ENCODE peak calls at places on chromosomes 7 and 10, in four cellular contexts. One of them, this sample, is unnamed.

GRCh38 chr7:26197153-26198115 is 3.1 kb downstream of the HNRNPA2B1 start:
- DNase-seq in HL-60: no peak
- DNase-seq in tibial nerve: no peak
- DNase-seq in thyroid gland: no peak
- DNase-seq in this sample: no peak

GRCh38 chr7:117273325-117274292 is 49.2 kb downstream of the WNT2 start:
- DNase-seq in HL-60: no peak
- DNase-seq in tibial nerve: no peak
- DNase-seq in thyroid gland: peak; percentile 30
- DNase-seq in this sample: peak; percentile 76

GRCh38 chr7:74503061-74503460 is 49.4 kb downstream of the GTF2IRD1 start:
- DNase-seq in HL-60: no peak
- DNase-seq in tibial nerve: no peak
- DNase-seq in thyroid gland: no peak
- DNase-seq in this sample: no peak

GRCh38 chr10:1190791-1191490 is 134.8 kb downstream of the WDR37 start:
- DNase-seq in HL-60: no peak
- DNase-seq in tibial nerve: no peak
- DNase-seq in thyroid gland: no peak
- DNase-seq in this sample: no peak

GRCh38 chr7:143013473-143013872 is 13.5 kb downstream of the OR9A2 start:
- DNase-seq in HL-60: no peak
- DNase-seq in tibial nerve: no peak
- DNase-seq in thyroid gland: peak; percentile 23
- DNase-seq in this sample: no peak

GRCh38 chr7:22281481-22281880 is 75.5 kb downstream of the RAPGEF5 start:
- DNase-seq in HL-60: no peak
- DNase-seq in tibial nerve: no peak
- DNase-seq in thyroid gland: no peak
- DNase-seq in this sample: no peak

GRCh38 chr10:43965033-43965917 is 316.6 kb upstream of the ZNF32 start:
- DNase-seq in HL-60: no peak
- DNase-seq in tibial nerve: peak; percentile 24
- DNase-seq in thyroid gland: no peak
- DNase-seq in this sample: no peak

GRCh38 chr10:101614957-101615759 is 27.0 kb downstream of the DPCD start:
- DNase-seq in HL-60: no peak
- DNase-seq in tibial nerve: no peak
- DNase-seq in thyroid gland: no peak
- DNase-seq in this sample: no peak

GRCh38 chr7:24972991-24973390 is 7.0 kb downstream of the OSBPL3 start:
- DNase-seq in HL-60: no peak
- DNase-seq in tibial nerve: no peak
- DNase-seq in thyroid gland: no peak
- DNase-seq in this sample: no peak

GRCh38 chr7:18474944-18475343 is 20.6 kb upstream of the HDAC9 start:
- DNase-seq in HL-60: no peak
- DNase-seq in tibial nerve: no peak
- DNase-seq in thyroid gland: no peak
- DNase-seq in this sample: no peak

GRCh38 chr7:90677742-90678439 is 81.8 kb downstream of the CDK14 start:
- DNase-seq in HL-60: no peak
- DNase-seq in tibial nerve: no peak
- DNase-seq in thyroid gland: no peak
- DNase-seq in this sample: no peak

GRCh38 chr7:99459087-99459486 is 6.9 kb downstream of the ATP5MF start:
- DNase-seq in HL-60: no peak
- DNase-seq in tibial nerve: no peak
- DNase-seq in thyroid gland: no peak
- DNase-seq in this sample: no peak

GRCh38 chr7:8637322-8637721 is 203.9 kb downstream of the NXPH1 start:
- DNase-seq in HL-60: no peak
- DNase-seq in tibial nerve: no peak
- DNase-seq in thyroid gland: no peak
- DNase-seq in this sample: no peak

GRCh38 chr7:140517546-140518369 is 38.5 kb upstream of the MKRN1 start:
- DNase-seq in HL-60: peak; percentile 42
- DNase-seq in tibial nerve: peak; percentile 92
- DNase-seq in thyroid gland: peak; percentile 86
- DNase-seq in this sample: peak; percentile 91

GRCh38 chr7:80060218-80060806 is 74.3 kb upstream of the GNAI1 start:
- DNase-seq in HL-60: no peak
- DNase-seq in tibial nerve: no peak
- DNase-seq in thyroid gland: no peak
- DNase-seq in this sample: no peak

GRCh38 chr10:123222832-123223231 is 68.6 kb downstream of the BUB3 start:
- DNase-seq in HL-60: no peak
- DNase-seq in tibial nerve: no peak
- DNase-seq in thyroid gland: no peak
- DNase-seq in this sample: no peak

GRCh38 chr7:142454862-142455261 is 197.0 kb upstream of the PRSS58 start:
- DNase-seq in HL-60: no peak
- DNase-seq in tibial nerve: no peak
- DNase-seq in thyroid gland: no peak
- DNase-seq in this sample: no peak

GRCh38 chr10:34147641-34148040 is 667.5 kb downstream of the PARD3 start:
- DNase-seq in HL-60: no peak
- DNase-seq in tibial nerve: no peak
- DNase-seq in thyroid gland: no peak
- DNase-seq in this sample: no peak

GRCh38 chr10:11794566-11794965 is 28.6 kb upstream of the PROSER2 start:
- DNase-seq in HL-60: no peak
- DNase-seq in tibial nerve: no peak
- DNase-seq in thyroid gland: no peak
- DNase-seq in this sample: no peak

GRCh38 chr10:120977892-120978291 is 126.7 kb downstream of the WDR11 start:
- DNase-seq in HL-60: no peak
- DNase-seq in tibial nerve: no peak
- DNase-seq in thyroid gland: no peak
- DNase-seq in this sample: no peak

GRCh38 chr7:107945332-107945731 is 54.3 kb downstream of the DLD start:
- DNase-seq in HL-60: no peak
- DNase-seq in tibial nerve: no peak
- DNase-seq in thyroid gland: no peak
- DNase-seq in this sample: no peak

GRCh38 chr10:93073539-93074136 is at the start of gene CYP26A1:
- DNase-seq in HL-60: no peak
- DNase-seq in tibial nerve: no peak
- DNase-seq in thyroid gland: no peak
- DNase-seq in this sample: no peak

GRCh38 chr10:42951486-42952251 is 125.2 kb upstream of the RET start:
- DNase-seq in HL-60: no peak
- DNase-seq in tibial nerve: no peak
- DNase-seq in thyroid gland: peak; percentile 49
- DNase-seq in this sample: no peak

GRCh38 chr10:9299966-9300365 is 1245.5 kb downstream of the GATA3 start:
- DNase-seq in HL-60: no peak
- DNase-seq in tibial nerve: no peak
- DNase-seq in thyroid gland: no peak
- DNase-seq in this sample: no peak

GRCh38 chr10:80515511-80515910 is 22.2 kb upstream of the SH2D4B start:
- DNase-seq in HL-60: no peak
- DNase-seq in tibial nerve: no peak
- DNase-seq in thyroid gland: no peak
- DNase-seq in this sample: no peak

DNA sequence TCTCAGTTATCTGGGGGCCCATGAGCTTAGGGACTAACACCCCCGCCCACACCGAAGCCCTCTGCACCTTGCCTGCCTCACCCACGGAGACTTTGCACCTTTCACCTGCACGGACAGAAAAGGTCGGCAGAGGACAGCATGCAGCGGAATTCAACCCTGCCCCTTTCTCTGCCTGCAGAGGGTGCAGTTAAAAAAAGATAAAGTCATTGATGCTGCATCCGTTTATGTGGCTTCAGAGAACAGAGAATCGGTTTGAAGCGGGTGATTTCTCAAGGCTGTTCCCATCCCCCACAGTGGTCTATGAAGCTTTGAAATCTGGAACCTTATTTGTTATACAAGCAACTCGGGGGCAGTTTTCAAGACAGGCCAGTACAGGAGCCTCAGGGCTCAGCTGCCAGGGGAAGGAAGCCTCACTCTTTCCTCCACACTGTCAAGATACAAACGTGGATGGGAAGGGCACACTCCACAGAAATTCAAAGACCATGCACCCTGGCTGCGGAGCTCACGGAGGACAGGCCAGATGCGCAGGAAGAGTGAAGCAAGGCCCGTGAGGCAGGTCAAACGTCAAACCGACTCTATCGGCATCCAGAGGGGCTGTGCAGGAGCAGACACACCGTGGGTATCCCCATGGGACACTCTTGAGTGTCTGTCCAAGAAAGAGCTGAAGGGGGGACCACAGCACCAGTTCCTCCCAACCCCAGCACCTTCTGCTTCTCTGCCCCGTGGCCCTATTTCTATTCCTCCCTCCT is 66.3 kb downstream of the INSIG1 start:
- DNase-seq in HL-60: no peak
- DNase-seq in tibial nerve: no peak
- DNase-seq in thyroid gland: no peak
- DNase-seq in this sample: no peak
- H3K27me3 ChIP-seq in HL-60: no peaks in the 10 kb centered on the region
- H3K27me3 ChIP-seq in tibial nerve: peaks cover 68% of the 10 kb centered on the region
- H3K27me3 ChIP-seq in thyroid gland: no peaks in the 10 kb centered on the region
- H3K27me3 ChIP-seq in this sample: peaks cover 10% of the 10 kb centered on the region

DNA sequence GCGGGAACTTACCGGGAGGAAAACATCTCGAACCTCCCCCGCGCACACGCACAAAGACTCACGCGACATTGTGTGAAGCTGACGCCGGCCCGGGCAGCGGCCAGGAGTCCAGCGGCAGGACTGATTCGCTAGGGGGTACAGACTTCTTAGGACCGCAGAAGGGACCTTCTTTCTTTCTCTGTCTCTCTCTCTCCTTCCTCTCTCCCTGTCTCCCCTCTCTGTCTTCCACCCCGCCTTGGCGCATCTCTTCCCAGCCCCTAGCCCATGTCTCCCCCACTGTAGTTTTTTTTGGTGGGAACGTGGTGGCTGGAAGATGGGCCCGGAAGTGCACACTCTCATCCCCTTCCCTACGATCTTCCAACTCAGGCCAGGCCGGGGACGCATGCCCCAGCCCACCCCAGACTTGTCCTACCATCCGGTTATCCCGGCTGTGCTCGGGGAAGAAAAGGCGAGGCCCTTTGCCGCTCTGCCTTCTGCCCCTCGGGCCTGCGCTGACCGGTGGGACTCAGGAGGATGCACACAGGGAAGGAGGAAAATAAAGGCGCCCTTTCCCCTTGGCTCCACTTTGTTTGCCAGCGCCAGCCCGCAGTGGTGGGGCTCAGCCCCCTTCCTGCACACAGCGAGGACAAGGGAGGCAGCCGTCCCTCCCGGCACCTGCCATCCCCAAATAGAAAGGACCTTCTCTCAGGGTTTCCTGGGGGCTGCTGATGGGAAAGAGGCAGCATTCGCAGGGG is 1.4 kb downstream of the EN2 start:
- DNase-seq in HL-60: no peak
- DNase-seq in tibial nerve: no peak
- DNase-seq in thyroid gland: no peak
- DNase-seq in this sample: no peak
- H3K27me3 ChIP-seq in HL-60: peaks cover 84% of the 10 kb centered on the region
- H3K27me3 ChIP-seq in tibial nerve: peaks cover 92% of the 10 kb centered on the region
- H3K27me3 ChIP-seq in thyroid gland: peaks cover 74% of the 10 kb centered on the region
- H3K27me3 ChIP-seq in this sample: peaks cover 72% of the 10 kb centered on the region

DNA sequence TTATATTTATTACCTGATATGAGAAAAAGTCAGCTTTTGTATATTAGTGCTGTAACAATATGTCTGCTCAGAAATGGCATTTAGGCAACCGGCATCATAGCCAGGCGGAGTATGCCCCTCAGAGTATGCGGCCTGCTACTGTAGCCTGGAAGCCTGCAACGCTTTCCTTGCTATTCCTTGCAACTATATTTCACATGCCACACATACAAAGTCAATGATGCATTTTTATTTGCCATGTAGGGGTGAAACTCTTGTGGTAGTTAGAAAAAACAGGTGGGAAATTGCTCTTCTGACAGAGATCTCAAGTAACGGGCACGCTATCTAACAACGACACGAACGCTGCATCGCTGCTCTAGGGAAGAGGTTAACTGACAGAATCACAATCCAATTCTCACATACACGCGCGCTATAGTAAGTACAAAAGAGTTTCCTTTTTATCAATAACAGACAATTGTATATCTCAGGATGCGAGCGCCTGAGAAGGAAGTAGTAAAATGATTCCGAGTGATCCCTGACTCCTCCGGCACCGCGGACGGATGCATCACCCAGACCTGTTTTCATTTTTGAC is 5.9 kb downstream of the EBF3 start:
- DNase-seq in HL-60: no peak
- DNase-seq in tibial nerve: no peak
- DNase-seq in thyroid gland: no peak
- DNase-seq in this sample: no peak
- H3K27me3 ChIP-seq in HL-60: peaks cover 15% of the 10 kb centered on the region
- H3K27me3 ChIP-seq in tibial nerve: peaks cover 86% of the 10 kb centered on the region
- H3K27me3 ChIP-seq in thyroid gland: peaks cover 37% of the 10 kb centered on the region
- H3K27me3 ChIP-seq in this sample: peaks cover 41% of the 10 kb centered on the region

GRCh38 chr7:72335561-72336381 is 76.4 kb downstream of the CALN1 start:
- DNase-seq in HL-60: no peak
- DNase-seq in tibial nerve: no peak
- DNase-seq in thyroid gland: no peak
- DNase-seq in this sample: no peak

GRCh38 chr7:72336382-72336886 is 75.7 kb downstream of the CALN1 start:
- DNase-seq in HL-60: no peak
- DNase-seq in tibial nerve: no peak
- DNase-seq in thyroid gland: no peak
- DNase-seq in this sample: no peak

GRCh38 chr7:72337822-72338167 is 74.3 kb downstream of the CALN1 start:
- DNase-seq in HL-60: no peak
- DNase-seq in tibial nerve: no peak
- DNase-seq in thyroid gland: no peak
- DNase-seq in this sample: no peak

GRCh38 chr7:72334733-72335132 is 77.4 kb downstream of the CALN1 start:
- DNase-seq in HL-60: no peak
- DNase-seq in tibial nerve: no peak
- DNase-seq in thyroid gland: no peak
- DNase-seq in this sample: no peak

DNA sequence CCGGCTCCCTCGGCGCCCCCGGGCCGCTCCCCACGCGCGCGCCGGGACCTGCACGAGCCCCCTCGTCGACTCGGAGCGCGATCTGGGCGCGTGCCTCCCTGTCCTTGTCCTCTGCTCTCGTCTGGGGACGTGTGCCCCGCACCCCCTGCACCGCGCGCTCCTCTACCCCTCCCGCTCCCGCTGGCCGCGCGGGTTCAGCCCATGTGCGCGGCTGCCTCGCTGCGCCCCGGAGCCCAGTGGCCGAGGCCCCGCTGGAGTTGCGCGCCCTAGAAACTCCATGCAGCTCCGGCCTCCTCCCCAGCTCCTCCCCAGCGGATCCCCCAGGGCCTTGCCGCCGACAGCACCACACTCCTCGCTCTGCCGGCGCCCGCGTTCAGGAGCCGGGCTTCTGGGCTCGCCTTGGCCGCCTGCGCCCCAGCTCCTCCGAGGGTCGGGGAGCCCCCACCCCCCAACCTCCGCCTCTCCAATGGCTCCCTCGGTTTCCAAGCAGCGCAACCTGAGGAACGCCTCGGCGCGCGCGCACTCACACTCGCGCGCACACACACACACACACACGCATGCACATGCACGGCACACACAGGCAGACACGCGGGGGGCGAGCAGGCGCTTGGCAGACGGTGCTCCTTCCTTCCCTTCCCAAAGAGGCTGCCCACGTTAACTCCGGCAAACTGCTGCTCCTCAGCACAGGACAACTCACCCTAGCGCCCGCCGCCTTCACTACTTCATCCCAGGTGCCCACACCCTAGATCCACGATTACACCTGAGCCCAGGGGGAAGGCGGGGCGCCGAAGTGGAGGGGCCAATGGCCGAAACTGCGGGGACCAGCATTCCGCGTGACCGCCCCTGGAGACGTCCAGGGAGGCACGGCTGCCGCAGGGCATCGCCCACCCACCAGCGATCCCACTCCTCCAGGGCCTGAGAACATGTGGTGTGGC is 75.0 kb downstream of the CALN1 start:
- DNase-seq in HL-60: no peak
- DNase-seq in tibial nerve: no peak
- DNase-seq in thyroid gland: no peak
- DNase-seq in this sample: no peak
- H3K27me3 ChIP-seq in HL-60: peaks cover 25% of the 10 kb centered on the region
- H3K27me3 ChIP-seq in tibial nerve: peaks cover 29% of the 10 kb centered on the region
- H3K27me3 ChIP-seq in thyroid gland: no peaks in the 10 kb centered on the region
- H3K27me3 ChIP-seq in this sample: peaks cover 16% of the 10 kb centered on the region